ENCODE peak calls at places on chromosomes 6 and 20, in four cellular contexts. W, H, N and T are unnamed samples. For H3K36me3, the result is how much of the 10 kb centered on the place peaks cover.

GRCh38 chr6:138106665-138107077 is 548 bp downstream of the PERP start:
- DNase-seq in W (no peak), H (no peak), N (no peak), T (no peak)

GRCh38 chr20:17992224-17992637 is 23.4 kb downstream of the MGME1 start:
- DNase-seq in W (peak), H (no peak), N (no peak), T (peak)

GRCh38 chr6:148716811-148717210 is 30.0 kb upstream of the UST start:
- DNase-seq in W (no peak), H (peak), N (no peak), T (no peak)

GRCh38 chr6:45631396-45631795 is 253.7 kb upstream of the SUPT3H start:
- DNase-seq in W (no peak), H (peak), N (no peak), T (no peak)

GRCh38 chr20:38255389-38255788 is 5.1 kb downstream of the KIAA1755 start:
- DNase-seq in W (no peak), H (peak), N (no peak), T (no peak)

GRCh38 chr20:25296094-25297093 is 48.5 kb downstream of the PYGB start:
- DNase-seq in W (peak), H (peak), N (no peak), T (no peak)

GRCh38 chr20:13226367-13226766 is 5.3 kb downstream of the ISM1 start:
- DNase-seq in W (no peak), H (no peak), N (no peak), T (no peak)

GRCh38 chr20:32356935-32357868 is 929 bp upstream of the ASXL1 start:
- DNase-seq in W (no peak), H (peak), N (peak), T (peak)

GRCh38 chr20:45098096-45098773 is 2.7 kb downstream of the KCNS1 start:
- DNase-seq in W (peak), H (peak), N (peak), T (peak)

GRCh38 chr6:53309897-53310291 is 38.9 kb downstream of the ELOVL5 start:
- DNase-seq in W (no peak), H (no peak), N (no peak), T (no peak)

GRCh38 chr20:53074811-53075314 is 102.7 kb downstream of the TSHZ2 start:
- DNase-seq in W (no peak), H (peak), N (no peak), T (no peak)

GRCh38 chr20:18856873-18857272 is 43.3 kb downstream of the SCP2D1 start:
- DNase-seq in W (no peak), H (no peak), N (no peak), T (no peak)

GRCh38 chr6:11810854-11811643 is 32.4 kb upstream of the ADTRP start:
- DNase-seq in W (no peak), H (peak), N (no peak), T (peak)
- H3K27ac ChIP-seq in W (no peak), H (peak), N (no peak), T (no peak)

GRCh38 chr6:20487669-20488375 is 46.4 kb upstream of the CDKAL1 start:
- DNase-seq in W (no peak), H (no peak), N (no peak), T (no peak)
- H3K36me3 ChIP-seq in W (half or more), H (half or more), N (under half), T (under half)

DNA sequence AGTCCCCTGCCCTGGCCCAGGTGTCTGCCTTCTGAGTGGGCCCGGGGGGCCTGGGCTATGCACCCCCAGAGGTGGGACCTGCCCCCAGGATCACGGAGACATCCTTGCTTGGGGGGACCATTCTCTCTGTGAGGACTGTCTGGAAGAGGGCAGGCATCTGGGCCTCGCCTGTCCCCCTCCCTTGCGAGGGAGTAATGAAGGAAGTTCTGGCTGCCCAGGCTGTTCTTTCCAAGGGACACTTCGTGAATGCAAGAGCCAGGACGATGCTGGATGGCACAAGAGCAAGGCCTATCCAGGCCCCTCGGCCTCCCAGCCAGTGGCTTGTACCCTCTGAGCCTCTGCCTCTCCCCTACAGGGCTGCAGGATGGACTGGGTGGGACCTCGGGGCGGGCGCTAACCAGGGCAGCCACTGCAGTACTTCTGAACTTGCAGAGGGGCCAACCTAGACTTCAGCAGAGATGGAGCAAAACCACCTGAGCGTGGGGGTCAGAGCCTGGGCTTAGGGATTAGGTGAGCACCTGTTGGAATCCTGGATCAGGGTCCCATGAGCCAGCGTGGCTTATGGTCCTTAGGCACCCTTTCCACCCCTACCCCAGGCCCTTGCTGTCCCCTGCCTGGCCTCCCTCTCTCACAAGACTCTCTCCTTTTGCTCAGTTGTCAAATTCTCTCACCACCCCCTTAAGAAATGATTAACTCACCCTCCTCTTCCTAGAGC is 53.3 kb downstream of the CTCFL start:
- DNase-seq in W (no peak), H (no peak), N (peak), T (no peak)
- H3K4me3 ChIP-seq in W (no peak), H (no peak), N (no peak), T (no peak)

GRCh38 chr6:56450882-56451739 is 191.6 kb downstream of the DST start:
- DNase-seq in W (no peak), H (peak), N (peak), T (peak)
- H3K27ac ChIP-seq in W (no peak), H (no peak), N (peak), T (no peak)

GRCh38 chr6:41584668-41585205 is 38.6 kb downstream of the FOXP4 start:
- DNase-seq in W (no peak), H (no peak), N (peak), T (no peak)
- H3K36me3 ChIP-seq in W (under half), H (under half), N (under half), T (under half)

DNA sequence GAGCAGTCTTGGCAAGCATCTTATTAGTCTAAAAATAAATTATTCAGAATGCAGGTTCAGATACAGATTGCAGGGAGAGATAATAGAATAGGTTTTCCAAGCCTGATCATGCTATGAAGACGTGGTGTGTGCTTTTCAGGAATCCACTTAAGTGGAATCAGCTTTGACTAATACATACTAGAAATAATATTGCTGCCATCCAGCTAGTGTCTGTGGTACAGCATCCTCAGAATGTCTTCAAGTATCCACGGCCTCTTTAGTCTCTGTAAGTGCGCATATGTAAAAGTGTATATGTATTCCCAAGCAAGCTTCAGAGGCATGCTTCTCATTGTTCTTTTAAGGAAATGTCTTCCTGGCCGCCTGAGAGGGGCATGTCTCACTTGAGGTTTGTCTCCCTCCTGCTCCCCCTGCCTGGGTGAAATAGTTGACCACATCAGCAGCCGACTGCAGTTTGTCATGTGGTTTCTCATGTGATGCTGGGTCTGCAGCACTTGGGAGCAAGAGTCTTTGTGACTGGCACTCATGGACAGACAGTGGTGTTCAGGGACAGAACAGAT is 150.9 kb downstream of the PRL start:
- DNase-seq in W (no peak), H (peak), N (no peak), T (peak)
- H3K4me3 ChIP-seq in W (no peak), H (peak), N (no peak), T (no peak)